ENCODE peak calls at places on chromosomes 1 and 21, in six cellular contexts. S, I, J, H, P and R are unnamed samples.

GRCh38 chr1:86365890-86366289 is 30.2 kb downstream of the ODF2L start:
- DNase-seq in S (no peak), I (no peak), J (no peak), H (no peak), P (no peak), R (no peak)

GRCh38 chr1:903305-903704 is 20.4 kb upstream of the SAMD11 start:
- DNase-seq in S (no peak), I (no peak), J (no peak), H (no peak), P (no peak), R (no peak)

GRCh38 chr21:30984897-30985296 is 53.4 kb downstream of the KRTAP19-8 start:
- DNase-seq in S (no peak), I (no peak), J (no peak), H (no peak), P (no peak), R (no peak)

GRCh38 chr1:198575715-198576641 is 35.5 kb upstream of the ATP6V1G3 start:
- DNase-seq in S (no peak), I (no peak), J (peak), H (no peak), P (no peak), R (no peak)

GRCh38 chr1:3651939-3652537 is at the start of gene TP73:
- DNase-seq in S (no peak), I (no peak), J (no peak), H (no peak), P (no peak), R (no peak)

GRCh38 chr1:36323636-36324321 is at the start of gene EVA1B:
- DNase-seq in S (no peak), I (no peak), J (peak), H (peak), P (no peak), R (peak)

GRCh38 chr1:150902751-150903150 is 15.8 kb downstream of the CTXND2 start:
- DNase-seq in S (no peak), I (no peak), J (no peak), H (no peak), P (no peak), R (no peak)

GRCh38 chr1:9651565-9652378 is at the start of gene PIK3CD:
- DNase-seq in S (no peak), I (no peak), J (peak), H (peak), P (no peak), R (peak)

GRCh38 chr1:165915480-165916395 is 88.3 kb downstream of the UCK2 start:
- DNase-seq in S (no peak), I (no peak), J (no peak), H (no peak), P (no peak), R (no peak)

GRCh38 chr1:220028496-220028895 is 17.8 kb downstream of the EPRS1 start:
- DNase-seq in S (no peak), I (no peak), J (no peak), H (no peak), P (no peak), R (no peak)

GRCh38 chr1:206535853-206536188 is 28.5 kb downstream of the RASSF5 start:
- DNase-seq in S (no peak), I (no peak), J (no peak), H (no peak), P (no peak), R (no peak)

GRCh38 chr1:169307176-169307575 is 60.4 kb downstream of the NME7 start:
- DNase-seq in S (no peak), I (no peak), J (no peak), H (no peak), P (no peak), R (no peak)